ENCODE peak calls at places on chromosomes 11 and 22, in four cellular contexts. N, H, R and E are unnamed samples. For H4K20me1 and H3K4me1, the result is how much of the 10 kb centered on the place peaks cover.

GRCh38 chr11:57480409-57481137 is 20.2 kb downstream of the RTN4RL2 start:
- DNase-seq in H (peak), N (peak), R (peak), E (peak)

GRCh38 chr22:33005476-33005875 is 52.7 kb downstream of the SYN3 start:
- DNase-seq in R (no peak), N (no peak), H (no peak), E (no peak)

GRCh38 chr11:18671246-18671645 is 27.3 kb upstream of the TMEM86A start:
- DNase-seq in N (no peak), R (no peak), H (no peak), E (no peak)

GRCh38 chr11:109422755-109423113 is 744 bp downstream of the C11orf87 start:
- DNase-seq in H (peak), R (no peak), N (no peak), E (no peak)

GRCh38 chr11:33109242-33109641 is 52.0 kb downstream of the CSTF3 start:
- DNase-seq in N (no peak), R (no peak), H (no peak), E (no peak)

GRCh38 chr11:70397336-70397982 is 870 bp upstream of the CTTN start:
- DNase-seq in N (peak), H (peak), R (peak), E (no peak)

GRCh38 chr22:37516456-37516855 is 2.8 kb downstream of the CARD10 start:
- DNase-seq in R (no peak), N (no peak), H (no peak), E (no peak)

GRCh38 chr11:65639623-65640482 is 2.0 kb downstream of the SIPA1 start:
- DNase-seq in R (no peak), N (no peak), H (no peak), E (peak)

GRCh38 chr22:26321469-26321913 is 107.6 kb upstream of the ASPHD2 start:
- DNase-seq in H (no peak), R (peak), N (no peak), E (no peak)

GRCh38 chr11:114208371-114208770 is 87.8 kb upstream of the NNMT start:
- DNase-seq in R (no peak), H (no peak), N (no peak), E (no peak)

GRCh38 chr11:35112846-35113105 is 26.2 kb upstream of the CD44 start:
- DNase-seq in R (no peak), N (no peak), H (no peak), E (no peak)

GRCh38 chr11:102935514-102935913 is 20.0 kb downstream of the MMP13 start:
- DNase-seq in R (no peak), N (no peak), H (no peak), E (no peak)

GRCh38 chr11:118913411-118914125 is 12.2 kb downstream of the BCL9L start:
- DNase-seq in N (peak), R (no peak), H (no peak), E (no peak)

GRCh38 chr22:41690476-41690875 is 1.8 kb upstream of the SNU13 start:
- DNase-seq in H (no peak), N (no peak), R (no peak), E (no peak)

GRCh38 chr22:26718905-26719304 is 61.5 kb downstream of the MIAT start:
- DNase-seq in H (no peak), R (peak), N (no peak), E (peak)

GRCh38 chr22:37932821-37933578 is 20.4 kb downstream of the C22orf23 start:
- DNase-seq in R (no peak), N (no peak), H (no peak), E (no peak)

GRCh38 chr22:23503142-23503541 is 76.9 kb downstream of the IGLL1 start:
- DNase-seq in H (peak), R (no peak), N (no peak), E (no peak)

GRCh38 chr11:93368022-93368421 is 37.5 kb downstream of the DEUP1 start:
- DNase-seq in N (no peak), R (no peak), H (no peak), E (no peak)

GRCh38 chr11:101955701-101956100 is 39.4 kb upstream of the ANGPTL5 start:
- DNase-seq in R (no peak), H (no peak), N (no peak), E (no peak)

GRCh38 chr22:39661842-39662676 is 91.5 kb downstream of the CACNA1I start:
- DNase-seq in R (no peak), H (no peak), N (peak), E (no peak)

GRCh38 chr11:70532066-70532440 is 133.7 kb downstream of the CTTN start:
- DNase-seq in H (peak), R (peak), N (no peak), E (no peak)

GRCh38 chr11:111765320-111765983 is 737 bp downstream of the PPP2R1B start:
- DNase-seq in R (no peak), H (no peak), N (no peak), E (peak)

GRCh38 chr22:41092023-41092817 is at the start of gene EP300:
- DNase-seq in N (peak), R (peak), H (peak), E (peak)

GRCh38 chr22:20405291-20405930 is 11.5 kb downstream of the ZNF74 start:
- DNase-seq in N (no peak), H (no peak), R (no peak), E (no peak)

GRCh38 chr11:134676516-134677287 is 264.7 kb upstream of the B3GAT1 start:
- DNase-seq in N (no peak), R (no peak), H (no peak), E (no peak)

GRCh38 chr22:17152971-17153370 is 6.1 kb downstream of the HDHD5 start:
- DNase-seq in R (no peak), N (no peak), H (no peak), E (no peak)

GRCh38 chr11:73404048-73404447 is 27.8 kb downstream of the RELT start:
- DNase-seq in H (peak), N (peak), R (peak), E (peak)

GRCh38 chr11:113059548-113059947 is 98.3 kb downstream of the NCAM1 start:
- DNase-seq in N (no peak), H (no peak), R (no peak), E (no peak)

DNA sequence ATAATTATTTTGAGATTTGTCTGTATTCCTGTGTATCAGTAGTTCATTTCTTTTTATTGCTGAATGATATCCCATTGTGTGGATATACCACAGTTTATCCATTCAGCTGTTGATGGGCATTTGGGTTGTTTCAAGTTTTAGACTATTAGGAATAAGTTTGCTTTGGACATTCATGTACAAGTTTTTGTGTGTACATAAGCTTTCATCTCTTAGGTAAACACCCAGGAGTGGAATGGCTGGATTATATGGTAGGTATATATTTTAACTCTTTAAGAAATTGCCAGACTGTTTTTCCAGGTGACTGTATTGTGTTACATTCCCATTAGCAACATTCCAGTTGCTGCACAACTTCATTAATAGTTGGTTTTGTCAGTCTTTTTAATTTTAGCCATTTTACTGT is 52.0 kb downstream of the ARHGEF12 start:
- DNase-seq in H (no peak), R (no peak), N (no peak), E (no peak)
- H4K20me1 ChIP-seq in H (half or more), R (half or more), N (under half), E (under half)

GRCh38 chr22:28441720-28442263 is 237.8 kb downstream of the TTC28 start:
- DNase-seq in N (no peak), H (peak), R (no peak), E (peak)
- H3K4me1 ChIP-seq in N (under half), H (under half), R (under half), E (under half)

GRCh38 chr11:71558996-71559395 is 6.4 kb upstream of the KRTAP5-10 start:
- DNase-seq in N (no peak), R (no peak), H (no peak), E (no peak)
- H4K20me1 ChIP-seq in N (under half), R (under half), H (under half), E (under half)

DNA sequence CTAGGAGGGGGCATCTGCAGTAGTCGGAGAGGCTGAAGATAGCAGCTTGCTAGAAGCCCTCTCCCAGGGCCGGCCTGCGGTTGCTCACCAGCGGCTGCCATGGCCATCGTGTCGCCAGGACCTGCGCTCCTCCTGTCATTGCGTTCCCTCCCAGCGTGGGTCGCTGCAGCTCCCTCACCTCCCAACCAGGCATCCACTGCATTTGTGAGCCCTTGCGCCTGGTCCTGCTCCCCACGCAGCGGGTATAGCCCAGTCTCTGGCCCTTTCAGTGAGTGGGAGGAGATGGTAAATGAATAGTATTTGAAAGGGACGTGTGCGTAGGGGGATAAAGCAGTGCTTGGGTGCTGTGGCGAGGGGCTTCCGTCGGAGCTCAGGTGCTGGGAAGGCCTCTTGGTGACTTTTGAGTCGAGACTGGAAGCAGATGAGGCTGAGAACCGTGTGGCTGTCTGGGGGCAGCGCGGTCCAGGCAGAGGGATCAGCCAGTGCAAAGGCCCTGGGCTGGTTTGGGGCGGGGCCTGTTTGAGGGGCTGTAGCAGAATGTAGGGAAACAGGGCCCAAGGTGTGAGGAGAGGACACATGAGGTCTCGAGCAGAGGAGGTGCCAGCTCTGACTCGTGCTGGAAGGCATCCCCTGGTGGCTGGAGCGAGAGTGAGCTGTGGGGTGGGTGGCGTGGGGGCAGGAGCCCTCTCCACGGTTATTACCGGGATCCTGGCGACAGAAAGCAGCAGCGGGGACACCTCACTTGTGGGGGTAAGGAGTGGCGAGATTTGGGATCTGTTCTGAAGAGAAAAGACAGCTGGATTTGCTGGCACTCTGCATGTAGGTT is 39.3 kb downstream of the LRP5 start:
- DNase-seq in N (no peak), R (no peak), H (no peak), E (no peak)
- H3K4me1 ChIP-seq in N (under half), R (under half), H (under half), E (under half)

GRCh38 chr11:61307354-61307753 is 12.2 kb upstream of the VWCE start:
- DNase-seq in N (no peak), R (no peak), H (no peak), E (no peak)
- H4K20me1 ChIP-seq in N (under half), R (under half), H (under half), E (under half)

GRCh38 chr11:67278135-67278938 is 10.8 kb upstream of the ANKRD13D start:
- DNase-seq in R (no peak), N (no peak), H (no peak), E (no peak)
- H3K4me1 ChIP-seq in R (under half), N (under half), H (under half), E (under half)

GRCh38 chr11:122089111-122089510 is 26.9 kb downstream of the BLID start:
- DNase-seq in H (no peak), R (no peak), N (no peak), E (no peak)

GRCh38 chr11:122095950-122096942 is 19.8 kb downstream of the BLID start:
- DNase-seq in R (peak), N (no peak), H (no peak), E (peak)

GRCh38 chr11:122097419-122098001 is 18.5 kb downstream of the BLID start:
- DNase-seq in N (no peak), R (peak), H (peak), E (no peak)

GRCh38 chr11:122091850-122092249 is 24.2 kb downstream of the BLID start:
- DNase-seq in R (peak), H (no peak), N (no peak), E (no peak)

GRCh38 chr11:122093731-122094130 is 22.3 kb downstream of the BLID start:
- DNase-seq in H (no peak), R (peak), N (no peak), E (no peak)
- H4K20me1 ChIP-seq in H (half or more), R (half or more), N (under half), E (under half)